ENCODE peak calls at places on chromosomes 11 and 22, in five cellular contexts. Y, H, T, E and Z are unnamed samples. For H4K20me1, the result is how much of the 10 kb centered on the place peaks cover.

GRCh38 chr22:32596471-32596870 is 121.9 kb downstream of the FBXO7 start:
- DNase-seq in E (no peak), T (no peak), Y (no peak), H (no peak), Z (no peak)

GRCh38 chr11:61587541-61587941 is 6.7 kb upstream of the SYT7 start:
- DNase-seq in E (peak), T (peak), H (no peak), Y (no peak), Z (no peak)

GRCh38 chr11:63478896-63479295 is 12.1 kb downstream of the PLAAT5 start:
- DNase-seq in H (peak), Y (peak), T (peak), E (peak), Z (peak)

GRCh38 chr11:2565447-2566222 is 120.8 kb downstream of the KCNQ1 start:
- DNase-seq in T (no peak), H (no peak), Y (no peak), E (peak), Z (no peak)

GRCh38 chr11:76615950-76616349 is 54.6 kb downstream of the LRRC32 start:
- DNase-seq in Y (peak), H (no peak), T (peak), E (peak), Z (peak)

GRCh38 chr11:109853156-109853776 is 239.9 kb upstream of the ZC3H12C start:
- DNase-seq in Y (peak), T (peak), H (peak), E (no peak), Z (peak)

GRCh38 chr11:12285811-12286222 is 91.6 kb upstream of the PARVA start:
- DNase-seq in Y (peak), T (no peak), E (no peak), H (no peak), Z (peak)

GRCh38 chr11:61332266-61332822 is 561 bp downstream of the DDB1 start:
- DNase-seq in H (peak), Y (peak), T (peak), E (peak), Z (peak)

GRCh38 chr11:45178890-45179663 is 32.6 kb downstream of the PRDM11 start:
- DNase-seq in H (no peak), T (peak), Y (peak), E (peak), Z (peak)

GRCh38 chr11:59960502-59961381 is 3.1 kb upstream of the OOSP4A start:
- DNase-seq in Y (no peak), H (no peak), T (no peak), E (peak), Z (peak)

GRCh38 chr11:33970984-33971466 is 79.1 kb upstream of the LMO2 start:
- DNase-seq in Y (peak), T (peak), H (peak), E (peak), Z (peak)

GRCh38 chr11:67656278-67656922 is 5.9 kb upstream of the ACY3 start:
- DNase-seq in Y (peak), E (no peak), T (no peak), H (no peak), Z (peak)

GRCh38 chr11:12922418-12922817 is 86.7 kb upstream of the RASSF10 start:
- DNase-seq in E (no peak), H (no peak), Y (peak), T (no peak), Z (no peak)

GRCh38 chr22:23285236-23285635 is 104.9 kb downstream of the BCR start:
- DNase-seq in H (no peak), Y (no peak), T (no peak), E (no peak), Z (no peak)

GRCh38 chr11:108929241-108929640 is 264.4 kb downstream of the DDX10 start:
- DNase-seq in T (peak), H (peak), Y (peak), E (peak), Z (peak)

GRCh38 chr22:37171662-37172061 is 16.4 kb downstream of the C1QTNF6 start:
- DNase-seq in T (no peak), H (no peak), Y (no peak), E (no peak), Z (no peak)

GRCh38 chr11:68271023-68271780 is 571 bp downstream of the C11orf24 start:
- DNase-seq in H (peak), T (peak), Y (peak), E (peak), Z (peak)

GRCh38 chr11:3073029-3073435 is 15.8 kb upstream of the CARS1 start:
- DNase-seq in Y (peak), H (no peak), T (peak), E (peak), Z (peak)

GRCh38 chr11:24496728-24497396 is at the start of gene LUZP2:
- DNase-seq in T (peak), Y (peak), H (no peak), E (peak), Z (peak)

GRCh38 chr11:41486436-41486835 is 27.0 kb upstream of the LRRC4C start:
- DNase-seq in T (no peak), H (no peak), Y (no peak), E (no peak), Z (no peak)

GRCh38 chr11:90476442-90477007 is 253.7 kb upstream of the CHORDC1 start:
- DNase-seq in H (peak), T (peak), Y (peak), E (no peak), Z (peak)

GRCh38 chr11:120912504-120912903 is 111.4 kb upstream of the TBCEL start:
- DNase-seq in Y (peak), T (peak), E (peak), H (peak), Z (peak)

GRCh38 chr11:72308226-72309073 is 64.5 kb upstream of the PHOX2A start:
- DNase-seq in T (peak), H (no peak), E (peak), Y (peak), Z (peak)

GRCh38 chr11:47062736-47063135 is 113.9 kb downstream of the ARFGAP2 start:
- DNase-seq in H (no peak), E (no peak), Y (no peak), T (no peak), Z (no peak)

GRCh38 chr11:119685073-119685746 is 43.8 kb downstream of the NECTIN1 start:
- DNase-seq in H (no peak), Y (no peak), T (no peak), E (no peak), Z (no peak)

GRCh38 chr11:279966-280761 is 2.0 kb downstream of the NLRP6 start:
- DNase-seq in Y (peak), H (no peak), E (peak), T (peak), Z (no peak)

GRCh38 chr11:118679483-118679882 is at the start of gene TREH:
- DNase-seq in E (no peak), Y (no peak), H (peak), T (no peak), Z (no peak)

GRCh38 chr11:131356201-131356600 is 14.2 kb upstream of the NTM start:
- DNase-seq in T (no peak), Y (no peak), E (no peak), H (no peak), Z (no peak)

GRCh38 chr11:92149996-92150395 is 74.6 kb upstream of the FAT3 start:
- DNase-seq in E (no peak), H (no peak), Y (peak), T (peak), Z (no peak)

GRCh38 chr11:46719048-46719542 is at the start of gene F2:
- DNase-seq in H (peak), Y (no peak), T (no peak), E (peak), Z (no peak)

GRCh38 chr11:14554959-14555358 is 34.8 kb upstream of the PSMA1 start:
- DNase-seq in E (no peak), T (no peak), Y (no peak), H (no peak), Z (no peak)

GRCh38 chr11:24171869-24172268 is 325.0 kb upstream of the LUZP2 start:
- DNase-seq in Y (no peak), H (no peak), E (peak), T (peak), Z (no peak)

GRCh38 chr22:29872989-29873388 is 10.0 kb upstream of the MTMR3 start:
- DNase-seq in H (no peak), Y (no peak), T (no peak), E (no peak), Z (no peak)

GRCh38 chr22:29872145-29872893 is 10.7 kb upstream of the MTMR3 start:
- DNase-seq in E (no peak), T (no peak), H (no peak), Y (no peak), Z (no peak)

GRCh38 chr22:29870574-29870973 is 12.4 kb upstream of the MTMR3 start:
- DNase-seq in E (no peak), Y (no peak), H (no peak), T (no peak), Z (no peak)

GRCh38 chr22:29873943-29874342 is 9.0 kb upstream of the MTMR3 start:
- DNase-seq in H (no peak), T (no peak), E (no peak), Y (no peak), Z (no peak)

GRCh38 chr22:29871684-29872083 is 11.3 kb upstream of the MTMR3 start:
- DNase-seq in E (no peak), Y (no peak), H (peak), T (no peak), Z (no peak)
- H3K4me3 ChIP-seq in E (no peak), Y (no peak), H (peak), T (no peak), Z (no peak)

GRCh38 chr22:19111140-19111539 is 11.1 kb downstream of the DGCR2 start:
- DNase-seq in T (no peak), H (no peak), Y (no peak), E (no peak), Z (no peak)
- H4K20me1 ChIP-seq in T (under half), H (half or more), Y (half or more), E (half or more), Z (under half)

DNA sequence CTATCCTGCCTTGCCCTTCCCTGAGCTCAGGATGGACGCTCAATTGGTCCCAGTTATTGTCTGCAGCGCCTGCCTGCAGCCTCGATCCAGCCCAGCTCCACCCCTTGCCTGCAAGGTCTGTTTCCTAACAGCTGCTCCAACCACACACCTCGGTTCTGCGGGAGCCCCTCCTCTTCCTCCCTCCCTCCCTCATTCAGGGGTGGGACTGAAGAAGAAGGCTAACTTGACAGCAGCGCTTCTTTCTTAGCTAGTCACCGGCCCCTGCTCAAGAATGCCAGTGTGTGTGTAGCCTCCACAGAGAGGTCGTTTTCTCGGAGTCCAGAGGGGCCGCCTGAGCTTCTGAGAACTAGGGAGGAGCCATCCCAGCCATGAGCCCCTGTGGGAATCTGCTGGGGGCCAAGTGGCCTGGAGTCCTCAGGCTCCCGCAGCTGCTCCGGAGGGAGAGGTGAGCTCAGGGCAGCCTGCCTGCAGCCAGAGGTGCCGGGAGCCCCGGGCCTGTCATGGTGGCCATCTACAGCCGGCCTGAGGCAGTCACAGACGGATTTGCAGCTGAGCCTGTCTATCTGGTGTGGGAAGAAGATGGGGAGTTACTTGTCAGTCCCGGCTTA is 36.1 kb downstream of the LIMK2 start:
- DNase-seq in T (peak), H (no peak), E (peak), Y (peak), Z (peak)
- H3K4me3 ChIP-seq in T (peak), H (no peak), E (peak), Y (peak), Z (no peak)

GRCh38 chr22:45783021-45783420 is 111.4 kb downstream of the ATXN10 start:
- DNase-seq in Y (no peak), E (no peak), H (no peak), T (no peak), Z (no peak)

GRCh38 chr22:45781459-45781858 is 109.8 kb downstream of the ATXN10 start:
- DNase-seq in H (no peak), E (no peak), T (no peak), Y (peak), Z (no peak)

GRCh38 chr22:45783690-45784089 is 112.1 kb downstream of the ATXN10 start:
- DNase-seq in E (no peak), H (no peak), Y (no peak), T (no peak), Z (no peak)

GRCh38 chr22:45779351-45779750 is 107.7 kb downstream of the ATXN10 start:
- DNase-seq in Y (no peak), H (no peak), T (no peak), E (no peak), Z (no peak)

DNA sequence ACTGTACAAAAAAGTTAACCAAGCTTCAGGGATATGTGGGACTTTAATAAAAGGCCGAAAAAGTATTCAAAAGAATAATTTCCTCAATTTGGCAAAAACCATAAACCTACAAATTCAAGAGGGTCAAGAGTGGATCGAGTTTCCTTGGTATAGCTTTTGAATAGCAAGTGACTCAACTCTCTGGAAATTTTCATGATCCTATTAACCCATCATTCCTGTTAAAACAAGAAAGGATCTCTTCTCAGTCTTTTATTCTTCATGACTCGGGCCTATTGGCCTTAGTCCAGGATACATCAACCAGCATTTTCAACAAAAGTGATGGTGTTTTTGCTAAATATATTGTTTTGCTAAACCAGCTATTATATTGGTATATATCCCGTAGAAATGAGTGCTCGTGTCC is 110.3 kb downstream of the ATXN10 start:
- DNase-seq in H (no peak), Y (peak), E (no peak), T (peak), Z (no peak)
- H4K20me1 ChIP-seq in H (under half), Y (half or more), E (under half), T (under half), Z (under half)

DNA sequence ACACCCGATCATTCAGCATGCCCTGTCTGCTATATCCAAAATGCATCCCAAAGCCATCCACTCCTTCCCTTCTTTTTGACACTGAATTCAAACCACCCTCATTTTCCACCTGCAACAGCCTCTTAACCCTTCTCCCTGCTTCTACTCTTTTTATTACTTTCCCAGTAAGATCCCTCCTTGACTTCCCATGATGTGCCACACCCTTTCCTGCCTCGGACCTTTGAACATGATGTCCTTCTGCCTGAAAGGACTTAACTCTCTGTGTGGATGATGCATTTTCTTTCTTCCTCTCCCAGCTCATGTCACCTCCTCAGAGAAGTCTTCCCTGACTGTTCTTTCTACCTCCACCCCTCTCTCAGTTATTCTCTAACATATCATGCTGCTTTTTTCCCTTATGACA is 36.5 kb downstream of the HTR3A start:
- DNase-seq in H (no peak), Y (no peak), T (no peak), E (no peak), Z (no peak)
- H3K4me3 ChIP-seq in H (no peak), Y (no peak), T (no peak), E (no peak), Z (no peak)

DNA sequence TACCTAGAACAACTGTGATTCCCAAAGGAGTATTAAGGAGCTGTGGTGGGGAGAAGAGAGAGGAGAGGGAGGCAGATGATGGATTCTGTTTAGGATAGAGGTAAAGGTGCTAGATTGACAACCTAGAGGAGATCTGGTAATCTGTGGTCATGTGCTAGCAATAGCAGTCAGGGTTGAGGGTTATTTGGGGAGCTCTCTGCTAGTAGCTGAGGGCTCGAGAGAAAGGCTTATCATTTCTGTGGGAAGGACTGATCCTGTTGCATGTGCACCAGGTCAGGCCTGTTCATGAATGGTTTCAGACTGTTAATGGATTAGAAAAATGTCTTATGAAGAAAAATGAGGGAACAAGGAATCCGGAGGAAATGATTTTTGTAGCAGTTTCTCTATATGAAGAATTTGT is 63.2 kb downstream of the MTMR3 start:
- DNase-seq in Y (no peak), H (no peak), E (no peak), T (no peak), Z (no peak)
- H4K20me1 ChIP-seq in Y (half or more), H (under half), E (under half), T (under half), Z (under half)

GRCh38 chr22:40694409-40694808 is 15.1 kb downstream of the MCHR1 start:
- DNase-seq in T (no peak), H (no peak), E (no peak), Y (no peak), Z (no peak)

GRCh38 chr22:40685406-40685805 is 6.1 kb downstream of the MCHR1 start:
- DNase-seq in H (no peak), Y (no peak), T (no peak), E (no peak), Z (no peak)

GRCh38 chr22:40687706-40688105 is 8.4 kb downstream of the MCHR1 start:
- DNase-seq in E (no peak), Y (no peak), H (no peak), T (no peak), Z (no peak)

GRCh38 chr22:40691532-40691931 is 12.2 kb downstream of the MCHR1 start:
- DNase-seq in H (no peak), T (no peak), E (no peak), Y (no peak), Z (no peak)

DNA sequence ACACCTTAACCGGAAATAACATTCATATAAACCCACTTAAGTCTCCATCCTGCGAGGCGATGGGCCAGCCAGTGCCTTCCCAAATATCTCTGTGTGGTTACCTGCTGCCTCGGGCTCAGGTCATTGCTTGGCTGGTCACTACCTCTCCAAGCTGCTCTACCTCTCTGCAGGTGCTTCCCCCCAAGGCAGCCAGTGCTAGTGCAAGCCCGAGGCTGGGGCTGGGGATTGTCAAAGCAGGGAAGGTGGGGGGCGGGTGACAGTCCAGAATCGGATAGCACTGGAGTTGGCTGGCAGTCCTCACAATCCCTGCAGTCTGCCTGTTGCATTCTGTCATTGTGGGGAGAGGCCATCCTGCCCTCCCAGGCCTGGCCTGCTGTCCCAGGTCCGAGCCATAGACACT is 11.1 kb downstream of the MCHR1 start:
- DNase-seq in Y (no peak), T (no peak), H (no peak), E (no peak), Z (no peak)
- H3K4me3 ChIP-seq in Y (no peak), T (no peak), H (no peak), E (no peak), Z (no peak)